ENCODE peak calls at places on chromosomes 1 and 21, in eight cellular contexts. N, D, G, U, W, B, F and E are unnamed samples.

GRCh38 chr1:82934069-82934468 is 1064.9 kb downstream of the TTLL7 start:
- DNase-seq in N (no peak), D (no peak), G (no peak), U (no peak), W (no peak), B (no peak), F (no peak), E (no peak)

GRCh38 chr1:195096051-195096521 is 1512.2 kb downstream of the KCNT2 start:
- DNase-seq in N (no peak), D (no peak), G (no peak), U (no peak), W (no peak), B (no peak), F (no peak), E (no peak)

GRCh38 chr1:72371259-72372035 is 89.1 kb upstream of the NEGR1 start:
- DNase-seq in N (no peak), D (no peak), G (no peak), U (no peak), W (no peak), B (no peak), F (no peak), E (no peak)

GRCh38 chr21:34836103-34836932 is 167.5 kb downstream of the CLIC6 start:
- DNase-seq in N (no peak), D (no peak), G (peak), U (peak), W (no peak), B (no peak), F (peak), E (no peak)

GRCh38 chr21:36756527-36756926 is 57.6 kb downstream of the SIM2 start:
- DNase-seq in N (no peak), D (no peak), G (no peak), U (no peak), W (no peak), B (no peak), F (no peak), E (no peak)

GRCh38 chr1:147758379-147759100 is 1.9 kb downstream of the GJA5 start:
- DNase-seq in N (no peak), D (no peak), G (no peak), U (no peak), W (no peak), B (no peak), F (no peak), E (no peak)

GRCh38 chr1:245092638-245092976 is 62.2 kb upstream of the KIF26B start:
- DNase-seq in N (no peak), D (no peak), G (no peak), U (no peak), W (no peak), B (no peak), F (no peak), E (no peak)

GRCh38 chr1:240635466-240636256 is 23.7 kb upstream of the GREM2 start:
- DNase-seq in N (no peak), D (no peak), G (no peak), U (no peak), W (no peak), B (no peak), F (no peak), E (no peak)

GRCh38 chr1:109783436-109783835 is 19.7 kb upstream of the EPS8L3 start:
- DNase-seq in N (no peak), D (no peak), G (no peak), U (peak), W (no peak), B (no peak), F (peak), E (no peak)

GRCh38 chr1:236568285-236568894 is 35.9 kb downstream of the HEATR1 start:
- DNase-seq in N (no peak), D (no peak), G (no peak), U (no peak), W (no peak), B (no peak), F (no peak), E (no peak)

GRCh38 chr1:44021581-44022321 is 9.5 kb downstream of the SLC6A9 start:
- DNase-seq in N (no peak), D (no peak), G (no peak), U (no peak), W (no peak), B (no peak), F (no peak), E (no peak)